ENCODE peak calls at places on chromosome 5, in five cellular contexts. K, D, R, X and B are unnamed samples.

GRCh38 chr5:53819482-53819881 is 259.0 kb downstream of the NDUFS4 start:
- DNase-seq in K (no peak), X (no peak), D (no peak), R (no peak), B (no peak)

GRCh38 chr5:136629125-136629790 is 263.9 kb upstream of the TRPC7 start:
- DNase-seq in K (no peak), D (no peak), R (no peak), X (no peak), B (peak; percentile 57)

GRCh38 chr5:36875789-36876388 is 680 bp upstream of the NIPBL start:
- DNase-seq in R (no peak), X (peak; percentile 78), D (peak; percentile 75), K (peak; percentile 81), B (peak; percentile 94)

GRCh38 chr5:16957305-16958165 is 21.4 kb upstream of the MYO10 start:
- DNase-seq in D (peak; percentile 95), X (no peak), K (peak; percentile 89), R (peak; percentile 75), B (no peak)

GRCh38 chr5:172319708-172320441 is 36.3 kb upstream of the UBTD2 start:
- DNase-seq in R (no peak), K (no peak), D (no peak), X (no peak), B (no peak)

GRCh38 chr5:107215581-107215980 is 455.2 kb downstream of the EFNA5 start:
- DNase-seq in R (no peak), D (no peak), X (no peak), K (no peak), B (no peak)

GRCh38 chr5:144794922-144795321 is 624.2 kb downstream of the KCTD16 start:
- DNase-seq in X (peak; percentile 1), R (no peak), K (no peak), D (peak; percentile 0), B (no peak)

GRCh38 chr5:137128012-137128411 is 371.1 kb downstream of the SPOCK1 start:
- DNase-seq in X (no peak), R (no peak), D (no peak), K (no peak), B (no peak)

GRCh38 chr5:61280205-61280604 is 51.9 kb upstream of the ZSWIM6 start:
- DNase-seq in R (peak; percentile 46), X (no peak), K (peak; percentile 76), D (peak; percentile 86), B (peak; percentile 70)

GRCh38 chr5:116652196-116652729 is 77.6 kb upstream of the SEMA6A start:
- DNase-seq in D (peak; percentile 80), X (peak; percentile 67), R (peak; percentile 10), K (peak; percentile 56), B (peak; percentile 59)

GRCh38 chr5:113330533-113331200 is 104.1 kb downstream of the TSSK1B start:
- DNase-seq in D (peak; percentile 21), R (no peak), X (no peak), K (peak; percentile 77), B (peak; percentile 74)

GRCh38 chr5:10319202-10319851 is 11.6 kb upstream of the CMBL start:
- DNase-seq in R (no peak), X (peak; percentile 53), D (peak; percentile 60), K (peak; percentile 71), B (no peak)

GRCh38 chr5:152568101-152568500 is 163.0 kb upstream of the NMUR2 start:
- DNase-seq in K (no peak), X (no peak), R (no peak), D (no peak), B (no peak)

GRCh38 chr5:57033103-57033502 is 81.2 kb upstream of the MIER3 start:
- DNase-seq in D (no peak), K (no peak), X (no peak), R (no peak), B (no peak)

GRCh38 chr5:14438195-14438606 is 143.4 kb upstream of the OTULINL start:
- DNase-seq in X (no peak), R (no peak), D (no peak), K (no peak), B (no peak)

GRCh38 chr5:131959906-131960305 is 14.4 kb upstream of the MEIKIN start:
- DNase-seq in R (no peak), D (no peak), X (no peak), K (no peak), B (no peak)

GRCh38 chr5:93585753-93586385 is 2.8 kb downstream of the NR2F1 start:
- DNase-seq in X (no peak), K (no peak), D (no peak), R (no peak), B (peak; percentile 95)

GRCh38 chr5:84249918-84250635 is 134.6 kb downstream of the EDIL3 start:
- DNase-seq in D (peak; percentile 90), X (peak; percentile 21), R (peak; percentile 10), K (peak; percentile 74), B (no peak)

GRCh38 chr5:114789773-114790402 is 379.8 kb downstream of the TRIM36 start:
- DNase-seq in D (no peak), K (peak; percentile 11), R (no peak), X (no peak), B (peak; percentile 73)